ENCODE peak calls at places on chromosomes 6 and 20, in six cellular contexts. F is WTC11; L is nephron progenitor cell; M is CD8-positive, alpha-beta T cell; G is heart right ventricle; U is mammary epithelial cell. A is an unnamed sample.

GRCh38 chr6:167734662-167735497 is 91.8 kb upstream of the AFDN start:
- DNase-seq in U (no peak), F (no peak), M (no peak), L (no peak), G (no peak), A (no peak)

GRCh38 chr20:21125072-21125848 is 622 bp upstream of the KIZ start:
- DNase-seq in L (peak), U (peak), M (no peak), G (peak), F (peak), A (peak)

GRCh38 chr6:137218473-137218916 is 690 bp downstream of the IFNGR1 start:
- DNase-seq in F (no peak), G (no peak), L (peak), M (peak), U (peak), A (no peak)

GRCh38 chr20:49156481-49156880 is 31.7 kb downstream of the STAU1 start:
- DNase-seq in G (no peak), U (no peak), M (no peak), F (no peak), L (no peak), A (no peak)

GRCh38 chr6:99995916-99996315 is 1.9 kb upstream of the MCHR2 start:
- DNase-seq in G (no peak), F (no peak), M (no peak), U (no peak), L (no peak), A (no peak)

GRCh38 chr6:166786704-166787293 is 159.7 kb upstream of the RPS6KA2 start:
- DNase-seq in L (no peak), F (no peak), M (no peak), U (peak), G (no peak), A (no peak)

GRCh38 chr20:34943808-34944568 is 11.6 kb downstream of the GSS start:
- DNase-seq in M (no peak), G (no peak), L (no peak), F (no peak), U (peak), A (no peak)

GRCh38 chr6:7431594-7432390 is 42.2 kb downstream of the RIOK1 start:
- DNase-seq in M (no peak), L (no peak), U (no peak), G (no peak), F (peak), A (no peak)

GRCh38 chr20:51469578-51470520 is 72.7 kb downstream of the NFATC2 start:
- DNase-seq in G (no peak), M (no peak), F (no peak), U (no peak), L (no peak), A (no peak)

GRCh38 chr6:1363729-1364572 is 25.4 kb upstream of the FOXF2 start:
- DNase-seq in L (no peak), M (no peak), U (no peak), F (peak), G (no peak), A (no peak)

GRCh38 chr6:134678436-134678889 is 271.4 kb downstream of the ALDH8A1 start:
- DNase-seq in M (no peak), G (peak), F (no peak), L (no peak), U (no peak), A (no peak)

GRCh38 chr20:49508435-49509199 is 26.1 kb upstream of the KCNB1 start:
- DNase-seq in M (no peak), U (peak), G (no peak), F (no peak), L (peak), A (peak)

GRCh38 chr6:155472886-155473285 is 17.2 kb upstream of the NOX3 start:
- DNase-seq in M (no peak), G (no peak), U (no peak), L (no peak), F (no peak), A (no peak)

GRCh38 chr6:7107578-7108195 is at the start of gene RREB1:
- DNase-seq in M (peak), G (peak), U (peak), F (peak), L (peak), A (peak)

GRCh38 chr6:45472383-45472782 is 94.6 kb upstream of the SUPT3H start:
- DNase-seq in L (no peak), G (no peak), F (no peak), U (no peak), M (no peak), A (no peak)

GRCh38 chr20:37565134-37565811 is 37.6 kb upstream of the BLCAP start:
- DNase-seq in F (no peak), L (peak), U (no peak), M (no peak), G (no peak), A (no peak)

GRCh38 chr20:34979366-34980153 is 23.9 kb downstream of the MYH7B start:
- DNase-seq in G (peak), U (no peak), M (no peak), L (peak), F (peak), A (no peak)

GRCh38 chr6:38771111-38771694 is 56.1 kb downstream of the DNAH8 start:
- DNase-seq in F (no peak), G (no peak), L (no peak), M (no peak), U (peak), A (no peak)

GRCh38 chr6:145763742-145764141 is 28.4 kb upstream of the EPM2A start:
- DNase-seq in G (no peak), U (no peak), L (no peak), F (no peak), M (no peak), A (no peak)
- TF ChIP-seq CTCF in G (no peak), U (no peak), L (no peak), F (no peak), M (no peak), A (no peak)

DNA sequence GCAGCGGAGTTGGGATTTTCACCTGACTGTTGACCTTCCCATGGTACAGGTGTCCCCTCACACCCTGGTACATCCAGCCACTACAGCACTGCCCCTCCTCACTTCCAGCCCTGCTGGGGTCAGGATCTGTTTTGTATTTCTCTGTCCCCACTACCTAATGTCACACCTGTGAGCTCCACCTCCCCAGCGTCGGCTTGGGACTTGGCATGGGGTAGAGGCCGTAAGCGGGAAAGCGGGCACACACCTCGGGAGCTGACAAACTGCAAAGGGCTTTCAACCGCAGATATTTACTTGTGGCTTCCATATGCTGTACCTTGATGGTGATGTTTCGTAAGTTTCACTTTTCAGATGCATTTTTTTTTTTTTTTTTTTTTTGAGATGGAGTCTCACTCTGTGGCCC is 5.4 kb upstream of the CCN5 start:
- DNase-seq in G (no peak), U (no peak), L (no peak), F (no peak), M (no peak), A (no peak)
- TF ChIP-seq CTCF in G (no peak), U (no peak), L (no peak), F (no peak), M (no peak), A (no peak)

GRCh38 chr20:17883592-17884317 is 84.8 kb downstream of the SNX5 start:
- DNase-seq in U (no peak), G (no peak), L (no peak), M (no peak), F (no peak), A (no peak)
- TF ChIP-seq CTCF in U (no peak), G (no peak), L (no peak), M (no peak), F (no peak), A (no peak)

GRCh38 chr6:28615616-28615954 is 89.9 kb downstream of the GPX5 start:
- DNase-seq in U (no peak), L (no peak), F (no peak), G (no peak), M (no peak), A (no peak)
- TF ChIP-seq CTCF in U (no peak), L (no peak), F (no peak), G (no peak), M (no peak), A (no peak)

GRCh38 chr6:126531840-126532239 is 191.9 kb downstream of the CENPW start:
- DNase-seq in F (no peak), L (no peak), M (no peak), G (no peak), U (peak), A (no peak)

GRCh38 chr6:126531273-126531672 is 191.4 kb downstream of the CENPW start:
- DNase-seq in L (no peak), M (no peak), F (no peak), G (no peak), U (no peak), A (no peak)

GRCh38 chr6:126527016-126527606 is 187.2 kb downstream of the CENPW start:
- DNase-seq in F (no peak), G (no peak), L (no peak), U (no peak), M (no peak), A (no peak)

GRCh38 chr6:126530777-126531176 is 190.9 kb downstream of the CENPW start:
- DNase-seq in G (no peak), F (no peak), M (no peak), L (no peak), U (no peak), A (no peak)

GRCh38 chr6:126529605-126530004 is 189.7 kb downstream of the CENPW start:
- DNase-seq in G (no peak), L (no peak), U (no peak), F (no peak), M (no peak), A (no peak)
- TF ChIP-seq CTCF in G (no peak), L (no peak), U (no peak), F (no peak), M (no peak), A (no peak)

GRCh38 chr20:63705232-63706026 is 2.3 kb downstream of the ARFRP1 start:
- DNase-seq in U (no peak), G (no peak), M (no peak), F (no peak), L (no peak), A (no peak)

GRCh38 chr20:63708301-63709148 is 686 bp downstream of the ZGPAT start:
- DNase-seq in G (no peak), L (no peak), M (no peak), U (peak), F (no peak), A (no peak)

GRCh38 chr20:63706027-63706695 is 1.6 kb downstream of the ARFRP1 start:
- DNase-seq in G (no peak), F (no peak), U (no peak), L (no peak), M (no peak), A (no peak)

GRCh38 chr20:63707558-63708300 is at the start of the genes ARFRP1 and ZGPAT:
- DNase-seq in G (peak), M (peak), L (peak), F (peak), U (peak), A (peak)

DNA sequence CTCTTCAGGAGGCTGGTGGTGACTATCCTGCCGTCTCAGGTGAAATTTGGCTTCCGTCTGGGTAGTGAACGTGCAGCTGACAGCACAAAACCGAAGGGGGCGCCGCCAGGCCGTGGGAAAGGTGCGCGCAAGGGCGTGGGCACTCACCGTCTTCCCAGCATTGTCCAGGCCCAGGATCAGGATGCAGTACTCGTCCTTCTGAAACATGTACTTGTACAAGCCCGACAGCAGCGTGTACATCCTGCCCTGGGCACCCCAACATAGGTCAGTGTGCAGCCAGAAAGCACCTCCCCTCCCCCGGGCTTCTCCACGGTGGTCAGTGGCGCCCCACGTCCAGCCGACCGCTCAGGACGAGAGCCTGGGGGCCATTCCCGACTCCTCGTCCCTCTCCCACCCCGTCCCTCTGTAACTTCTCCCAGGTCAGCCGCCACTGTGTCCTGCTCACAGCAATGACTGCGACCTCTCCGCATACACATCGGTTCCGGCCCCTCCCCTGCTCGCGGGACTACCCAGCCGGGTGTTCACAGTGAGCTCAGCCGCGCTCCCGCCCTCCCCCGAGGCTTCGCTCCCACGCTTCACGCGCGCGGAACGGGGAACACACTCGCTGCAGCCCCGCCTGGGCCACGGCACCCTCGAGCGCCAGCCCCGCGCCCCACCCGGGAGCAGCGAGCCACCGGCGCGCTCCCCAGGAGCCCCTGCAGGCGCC is 771 bp downstream of the ARFRP1 start:
- DNase-seq in U (peak), L (peak), M (peak), G (peak), F (peak), A (no peak)
- TF ChIP-seq CTCF in U (peak), L (no peak), M (peak), G (peak), F (peak), A (peak)

GRCh38 chr20:8664778-8665177 is 404.1 kb upstream of the PLCB4 start:
- DNase-seq in G (no peak), M (no peak), U (no peak), L (no peak), F (no peak), A (no peak)
- TF ChIP-seq CTCF in G (peak), M (no peak), U (no peak), L (peak), F (no peak), A (no peak)

GRCh38 chr6:84346372-84346771 is 118.9 kb upstream of the CEP162 start:
- DNase-seq in M (no peak), L (no peak), U (no peak), F (no peak), G (no peak), A (no peak)
- TF ChIP-seq CTCF in M (no peak), L (no peak), U (peak), F (no peak), G (no peak), A (no peak)

GRCh38 chr20:9053108-9053507 is 15.8 kb upstream of the PLCB4 start:
- DNase-seq in L (no peak), M (no peak), F (no peak), G (no peak), U (no peak), A (no peak)

GRCh38 chr20:9052136-9052535 is 16.8 kb upstream of the PLCB4 start:
- DNase-seq in L (no peak), M (no peak), G (no peak), F (no peak), U (no peak), A (no peak)

GRCh38 chr20:9054176-9054575 is 14.7 kb upstream of the PLCB4 start:
- DNase-seq in U (no peak), M (no peak), L (no peak), G (no peak), F (no peak), A (no peak)

GRCh38 chr20:9051508-9051907 is 17.4 kb upstream of the PLCB4 start:
- DNase-seq in M (no peak), G (no peak), U (peak), L (no peak), F (no peak), A (no peak)
- TF ChIP-seq CTCF in M (no peak), G (no peak), U (no peak), L (no peak), F (no peak), A (no peak)